ENCODE peak calls at places on chromosomes 7 and 10, in seven cellular contexts. W is GM23248; D is PC-3; R is ascending aorta; X is cardiac muscle cell; A is CD8-positive, alpha-beta memory T cell; M is tibial artery. H is an unnamed sample.

GRCh38 chr7:47435889-47436312 is 146.0 kb downstream of the TNS3 start:
- DNase-seq in A (no peak), M (peak), X (peak), W (peak), D (peak), R (no peak), H (peak)

GRCh38 chr10:126080879-126081331 is 184.5 kb downstream of the FANK1 start:
- DNase-seq in W (peak), X (no peak), R (no peak), A (no peak), M (no peak), D (no peak), H (peak)

GRCh38 chr7:112771166-112771565 is 19.0 kb downstream of the TMEM168 start:
- DNase-seq in M (no peak), A (no peak), D (no peak), R (no peak), W (no peak), X (no peak), H (no peak)

GRCh38 chr10:12628964-12629766 is 279.8 kb downstream of the CAMK1D start:
- DNase-seq in R (no peak), W (no peak), M (no peak), A (no peak), D (peak), X (no peak), H (no peak)

GRCh38 chr10:133537551-133538545 is 10.7 kb downstream of the CYP2E1 start:
- DNase-seq in A (no peak), X (no peak), W (no peak), M (no peak), D (peak), R (no peak), H (no peak)

GRCh38 chr10:44703241-44704155 is 207.6 kb upstream of the TMEM72 start:
- DNase-seq in R (no peak), M (no peak), A (no peak), X (no peak), D (peak), W (peak), H (no peak)

GRCh38 chr7:39453743-39454355 is 112.4 kb upstream of the YAE1 start:
- DNase-seq in A (no peak), M (no peak), W (peak), X (peak), R (no peak), D (peak), H (peak)

GRCh38 chr7:54542920-54543539 is 855 bp downstream of the VSTM2A start:
- DNase-seq in M (no peak), W (peak), A (no peak), D (peak), X (peak), R (no peak), H (peak)

GRCh38 chr10:6840093-6840763 is 260.2 kb upstream of the PRKCQ start:
- DNase-seq in R (no peak), W (peak), M (no peak), D (no peak), A (no peak), X (no peak), H (no peak)

GRCh38 chr10:132671171-132672154 is 114.5 kb downstream of the NKX6-2 start:
- DNase-seq in D (no peak), W (no peak), M (peak), X (no peak), A (no peak), R (no peak), H (peak)

GRCh38 chr10:50582766-50583762 is 40.7 kb downstream of the SGMS1 start:
- DNase-seq in D (peak), X (no peak), R (no peak), A (no peak), M (no peak), W (peak), H (no peak)

GRCh38 chr7:7416031-7416968 is 119.4 kb downstream of the COL28A1 start:
- DNase-seq in W (peak), X (no peak), A (no peak), D (peak), R (no peak), M (no peak), H (peak)

GRCh38 chr7:2633538-2634264 is 1.9 kb downstream of the TTYH3 start:
- DNase-seq in A (no peak), D (peak), M (peak), X (no peak), R (no peak), W (peak), H (peak)

GRCh38 chr10:67017218-67017617 is 91.4 kb downstream of the LRRTM3 start:
- DNase-seq in W (no peak), M (no peak), X (no peak), D (no peak), A (no peak), R (no peak), H (no peak)

GRCh38 chr7:140656548-140657515 is 15.9 kb upstream of the ADCK2 start:
- DNase-seq in A (peak), R (no peak), X (peak), M (peak), D (peak), W (peak), H (no peak)

GRCh38 chr10:86261933-86262665 is 104.5 kb downstream of the GRID1 start:
- DNase-seq in A (no peak), W (peak), X (no peak), D (peak), M (peak), R (no peak), H (peak)

GRCh38 chr7:47653550-47654351 is 71.8 kb upstream of the TNS3 start:
- DNase-seq in R (no peak), A (no peak), W (peak), D (peak), X (no peak), M (no peak), H (peak)

GRCh38 chr7:29956477-29956836 is 33.1 kb downstream of the SCRN1 start:
- DNase-seq in M (no peak), R (no peak), X (no peak), A (no peak), W (no peak), D (no peak), H (no peak)

GRCh38 chr10:97028126-97028831 is 157.5 kb downstream of the SLIT1 start:
- DNase-seq in D (peak), A (no peak), R (no peak), M (no peak), X (no peak), W (peak), H (no peak)

GRCh38 chr7:6276911-6277408 is 4.5 kb upstream of the CYTH3 start:
- DNase-seq in D (no peak), M (peak), R (no peak), W (no peak), A (no peak), X (no peak), H (peak)

GRCh38 chr7:106770191-106770590 is 94.9 kb upstream of the PIK3CG start:
- DNase-seq in A (no peak), R (no peak), M (no peak), W (peak), D (peak), X (no peak), H (no peak)

GRCh38 chr10:93271347-93271746 is 197.7 kb downstream of the CYP26A1 start:
- DNase-seq in X (no peak), M (no peak), R (no peak), D (no peak), A (no peak), W (no peak), H (no peak)

DNA sequence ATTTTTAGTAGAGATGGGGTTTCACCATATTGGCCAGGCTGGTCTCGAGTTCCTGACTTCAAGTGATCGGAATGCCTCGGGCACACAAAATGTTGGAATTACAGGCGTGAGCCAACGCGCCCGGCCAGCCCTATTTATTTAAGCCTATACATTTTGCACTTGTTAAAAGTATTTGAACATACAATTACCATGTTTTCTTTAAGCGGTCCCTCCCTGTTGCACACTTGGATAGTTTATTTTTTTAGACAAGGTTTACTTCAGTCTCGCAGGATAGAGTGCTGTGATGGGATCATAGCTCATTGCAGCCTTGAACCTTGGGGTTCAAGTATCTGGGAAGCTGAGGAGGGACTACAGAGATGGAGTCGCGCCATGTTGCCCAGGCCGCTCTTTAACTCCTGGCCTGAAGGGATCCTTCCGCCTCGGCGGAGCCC is 35.7 kb upstream of the SRRM3 start:
- DNase-seq in A (no peak), D (no peak), R (no peak), M (no peak), W (no peak), X (no peak), H (no peak)
- H3K27ac ChIP-seq in A (peak), D (peak), R (peak), M (peak), W (peak), X (peak), H (peak)

DNA sequence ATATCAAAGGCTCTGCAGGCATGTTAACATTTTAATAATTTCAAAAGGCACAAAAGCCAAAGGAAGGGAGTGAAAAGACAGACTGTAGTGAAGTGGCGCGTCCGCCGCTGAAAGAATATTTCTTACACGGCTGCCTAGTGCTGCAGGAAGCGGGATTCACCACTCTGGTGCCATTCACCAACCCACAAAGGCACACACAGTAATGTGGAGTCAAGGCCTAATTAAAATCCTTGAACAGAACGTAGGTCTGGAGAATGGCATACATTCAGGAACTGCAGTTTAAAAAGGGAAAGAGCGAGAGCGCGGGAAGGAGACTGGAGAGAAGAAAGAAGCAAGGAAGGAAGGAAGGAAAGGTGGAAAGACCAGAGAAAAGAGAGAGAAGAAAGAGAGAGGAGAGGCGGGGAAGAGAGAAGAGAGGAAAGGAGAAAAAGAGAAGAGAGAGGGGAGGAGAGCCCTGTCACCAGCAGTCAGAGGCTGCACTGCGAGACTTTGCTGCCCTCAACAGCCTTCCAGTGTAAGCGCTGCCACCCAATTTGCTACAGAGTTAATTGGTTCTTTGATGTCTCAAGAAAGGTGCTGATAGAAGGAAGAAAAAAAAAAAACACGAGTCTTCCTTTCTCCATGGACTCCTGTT is 554.0 kb downstream of the MDFIC start:
- DNase-seq in D (peak), R (no peak), W (no peak), X (peak), A (no peak), M (no peak), H (peak)
- H3K4me3 ChIP-seq in D (no peak), R (no peak), W (no peak), X (no peak), A (no peak), M (no peak), H (peak)

DNA sequence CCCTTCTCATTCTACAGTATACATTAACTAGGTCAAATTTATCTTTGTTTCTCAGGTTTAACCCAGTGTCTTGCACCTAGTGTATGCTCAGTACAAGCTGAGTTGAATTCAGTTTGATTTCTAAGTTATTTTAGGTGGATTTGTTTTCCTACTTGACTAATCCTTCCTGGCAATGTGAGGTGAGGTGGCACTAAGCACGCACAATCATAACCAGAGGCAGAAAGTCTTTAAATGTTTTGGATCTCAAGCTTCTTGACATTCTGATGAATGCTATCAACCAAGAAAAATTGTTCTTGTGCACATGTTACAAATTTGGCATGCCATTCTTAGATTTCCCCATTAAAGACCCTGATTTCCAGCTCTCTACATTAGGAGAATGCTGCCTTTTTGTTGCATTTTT is 3.2 kb downstream of the BZW2 start:
- DNase-seq in D (peak), A (no peak), M (no peak), R (no peak), W (peak), X (no peak), H (no peak)
- H3K27ac ChIP-seq in D (peak), A (no peak), M (no peak), R (no peak), W (no peak), X (peak), H (no peak)

DNA sequence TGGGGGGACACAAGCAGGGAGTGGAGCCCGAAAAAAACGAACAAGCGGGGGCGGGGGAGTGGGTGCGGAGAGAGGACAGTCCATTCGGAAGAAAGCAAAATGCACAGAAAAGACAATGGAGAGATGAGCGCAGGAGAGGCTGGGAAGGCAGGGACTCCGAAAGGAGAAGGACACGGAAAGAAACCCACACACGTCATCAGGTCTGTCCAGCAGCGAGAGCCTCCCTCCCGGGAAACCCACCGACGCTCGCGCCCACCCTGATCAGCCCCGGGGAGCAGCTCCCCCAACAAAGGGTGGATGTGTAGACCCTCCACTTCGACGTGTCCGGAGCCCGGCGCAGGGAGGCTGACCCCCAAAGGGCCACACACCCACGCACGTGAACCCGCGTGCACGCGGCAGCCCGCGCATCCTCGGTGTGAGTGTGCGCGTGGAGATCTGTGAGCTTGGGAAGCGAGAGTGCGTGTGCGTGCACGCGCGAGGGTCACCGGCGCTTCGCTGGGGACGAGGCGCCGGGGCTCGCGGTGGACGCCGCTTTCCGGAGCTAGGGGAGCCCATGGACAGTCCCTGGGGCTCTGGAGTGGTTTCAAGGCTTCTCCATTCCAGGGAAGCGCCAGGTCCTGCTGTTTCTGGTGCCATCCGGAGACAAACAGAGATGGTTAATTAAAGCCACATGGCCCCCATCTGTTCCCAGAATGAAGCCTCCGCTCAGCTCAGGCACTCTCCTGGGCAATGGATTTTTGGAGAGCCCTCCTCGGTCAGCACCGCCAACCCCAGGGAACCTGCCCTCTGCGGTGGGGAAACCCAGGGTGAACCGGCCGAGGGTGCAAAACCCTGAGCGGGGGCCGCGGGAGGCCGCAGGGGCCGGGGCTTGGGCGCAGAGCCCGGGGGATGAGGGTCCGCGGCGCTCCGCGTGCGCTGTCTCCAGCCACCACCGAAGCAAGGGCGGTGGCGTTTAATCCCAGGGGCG is 919 bp downstream of the LAMB1 start:
- DNase-seq in M (no peak), X (peak), D (no peak), A (no peak), R (no peak), W (peak), H (no peak)
- H3K4me3 ChIP-seq in M (peak), X (peak), D (peak), A (peak), R (peak), W (peak), H (peak)

GRCh38 chr7:130957140-130957513 is 223.1 kb upstream of the KLF14 start:
- DNase-seq in A (peak), D (no peak), R (no peak), W (peak), M (no peak), X (no peak), H (no peak)
- H3K27ac ChIP-seq in A (peak), D (no peak), R (peak), W (peak), M (no peak), X (no peak), H (no peak)

DNA sequence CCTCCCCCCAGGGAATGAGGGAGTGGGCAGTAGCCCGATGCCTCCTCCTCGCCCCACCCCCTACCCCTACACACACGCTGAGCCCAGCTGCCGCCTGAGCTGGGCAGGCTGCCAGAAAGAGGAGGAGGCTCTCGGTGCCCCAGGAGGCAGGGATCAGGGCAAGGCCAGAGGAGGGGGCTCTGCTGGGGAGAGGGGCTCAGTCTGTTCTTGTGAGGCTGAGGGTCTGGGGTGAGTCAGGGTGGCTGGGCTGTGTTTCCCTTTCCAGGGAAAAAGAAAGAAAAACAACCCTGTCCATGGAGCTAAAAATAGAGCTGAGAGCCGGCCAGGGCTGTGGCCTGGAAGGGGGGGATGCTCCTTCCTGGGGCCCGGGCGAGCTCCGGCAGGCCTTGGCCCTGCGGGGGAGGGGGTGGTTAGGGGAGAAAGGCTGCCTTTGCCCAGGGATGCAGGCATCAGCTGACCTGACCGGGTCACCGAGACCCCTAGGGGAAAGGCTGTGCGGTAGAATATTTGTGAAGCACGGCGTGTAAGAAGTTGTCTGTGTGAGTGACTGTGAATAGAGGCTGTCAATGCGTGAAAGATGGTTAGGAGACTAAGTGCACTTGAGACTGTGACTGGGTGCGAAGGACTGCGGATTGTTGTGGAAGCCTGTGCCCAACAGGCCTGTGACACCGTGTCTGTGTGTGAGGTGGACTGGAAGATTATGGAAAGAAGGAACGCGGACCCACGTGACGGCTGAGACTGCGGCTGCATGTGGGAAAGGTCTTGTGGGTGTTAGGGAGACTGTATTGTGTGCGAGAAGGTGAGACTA is 1.2 kb upstream of the LZTS2 start:
- DNase-seq in X (peak), M (peak), R (peak), A (peak), D (peak), W (peak), H (peak)
- H3K4me3 ChIP-seq in X (peak), M (peak), R (peak), A (peak), D (peak), W (peak), H (peak)

GRCh38 chr10:121414366-121414765 is 183.9 kb downstream of the FGFR2 start:
- DNase-seq in D (no peak), X (no peak), A (no peak), R (no peak), W (no peak), M (peak), H (no peak)
- H3K27ac ChIP-seq in D (no peak), X (no peak), A (no peak), R (no peak), W (no peak), M (no peak), H (no peak)

DNA sequence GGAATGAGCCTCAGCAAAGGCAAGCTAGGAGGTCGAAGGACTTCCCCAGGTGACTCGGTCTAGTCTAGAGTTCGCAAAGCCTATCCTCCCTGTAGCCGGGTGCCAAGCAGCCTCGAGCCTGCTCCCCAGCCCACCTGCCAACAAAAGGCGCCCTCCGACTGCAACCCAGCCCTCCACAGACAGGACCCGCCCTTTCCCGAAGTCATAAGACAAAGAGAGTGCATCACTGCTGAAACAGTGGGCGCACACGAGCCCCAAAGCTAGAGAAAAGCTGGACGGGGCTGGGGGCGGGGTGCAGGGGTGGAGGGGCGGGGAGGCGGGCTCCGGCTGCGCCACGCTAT is 667 bp upstream of the COL1A2 start:
- DNase-seq in D (no peak), X (no peak), R (no peak), M (peak), W (peak), A (no peak), H (no peak)
- H3K4me3 ChIP-seq in D (no peak), X (peak), R (peak), M (peak), W (peak), A (no peak), H (no peak)

GRCh38 chr10:124001391-124002260 is 91.8 kb downstream of the CHST15 start:
- DNase-seq in A (no peak), W (no peak), X (no peak), D (no peak), M (peak), R (no peak), H (no peak)
- H3K27ac ChIP-seq in A (no peak), W (no peak), X (no peak), D (no peak), M (no peak), R (no peak), H (no peak)

GRCh38 chr10:69457771-69458237 is 6.5 kb downstream of the TSPAN15 start:
- DNase-seq in X (peak), R (no peak), M (no peak), W (no peak), D (peak), A (no peak), H (peak)
- H3K4me3 ChIP-seq in X (no peak), R (no peak), M (no peak), W (no peak), D (peak), A (no peak), H (no peak)

H was measured in endodermal cell.